ENCODE peak calls at places on chromosomes 3 and 15, in seven cellular contexts. I is IMR-90, E is H9, M is trophoblast cell, D is H1, S is neuronal stem cell, P is mesendoderm. W is an unnamed sample.
A peak's percentile ranks its signal among the peaks of the same experiment; 100 is the strongest.

GRCh38 chr15:38714309-38715072 is 149.9 kb upstream of the RASGRP1 start:
- DNase-seq in I (peak; percentile 96), E (no peak), M (peak; percentile 79), D (no peak), S (no peak), P (no peak), W (peak; percentile 94)

GRCh38 chr15:61115241-61115640 is 113.9 kb downstream of the RORA start:
- DNase-seq in I (peak; percentile 2), E (no peak), M (no peak), D (no peak), S (no peak), P (no peak), W (no peak)

GRCh38 chr3:183310936-183311335 is 57.9 kb downstream of the B3GNT5 start:
- DNase-seq in I (no peak), E (no peak), M (no peak), D (no peak), S (no peak), P (no peak), W (no peak)

GRCh38 chr3:37290551-37290950 is 116.2 kb upstream of the LRRFIP2 start:
- DNase-seq in I (peak; percentile 75), E (no peak), M (no peak), D (no peak), S (no peak), P (peak; percentile 80), W (peak; percentile 46)

GRCh38 chr3:139338405-139338804 is 5.4 kb upstream of the MRPS22 start:
- DNase-seq in I (no peak), E (no peak), M (no peak), D (no peak), S (no peak), P (no peak), W (no peak)

GRCh38 chr3:170740726-170741591 is 129.0 kb downstream of the RPL22L1 start:
- DNase-seq in I (peak; percentile 72), E (no peak), M (peak; percentile 85), D (no peak), S (no peak), P (no peak), W (peak; percentile 81)

GRCh38 chr3:124557433-124558232 is 172.6 kb upstream of the UMPS start:
- DNase-seq in I (peak; percentile 71), E (no peak), M (peak; percentile 57), D (no peak), S (no peak), P (peak; percentile 50), W (peak; percentile 41)

GRCh38 chr3:149764302-149764701 is 12.0 kb upstream of the COMMD2 start:
- DNase-seq in I (no peak), E (no peak), M (no peak), D (no peak), S (no peak), P (no peak), W (no peak)

GRCh38 chr3:49715611-49716121 is 3.8 kb downstream of the AMIGO3 start:
- DNase-seq in I (no peak), E (peak; percentile 20), M (peak; percentile 40), D (no peak), S (no peak), P (no peak), W (no peak)

GRCh38 chr15:37028609-37029287 is 71.6 kb downstream of the MEIS2 start:
- DNase-seq in I (peak; percentile 42), E (no peak), M (peak; percentile 26), D (no peak), S (no peak), P (no peak), W (peak; percentile 67)

GRCh38 chr3:41808152-41808551 is 153.8 kb downstream of the ULK4 start:
- DNase-seq in I (peak; percentile 64), E (no peak), M (no peak), D (no peak), S (no peak), P (no peak), W (peak; percentile 69)

GRCh38 chr3:89851974-89852621 is 744.7 kb downstream of the EPHA3 start:
- DNase-seq in I (peak; percentile 14), E (peak; percentile 84), M (peak; percentile 17), D (peak; percentile 63), S (peak; percentile 67), P (peak; percentile 90), W (peak; percentile 60)

GRCh38 chr3:129139911-129140310 is 18.3 kb upstream of the RAB43 start:
- DNase-seq in I (no peak), E (no peak), M (no peak), D (no peak), S (no peak), P (no peak), W (no peak)

GRCh38 chr3:63096248-63097058 is 181.7 kb upstream of the SYNPR start:
- DNase-seq in I (no peak), E (peak; percentile 55), M (no peak), D (no peak), S (no peak), P (peak; percentile 24), W (no peak)

GRCh38 chr3:123046262-123046873 is 18.8 kb upstream of the SEMA5B start:
- DNase-seq in I (no peak), E (no peak), M (no peak), D (no peak), S (no peak), P (no peak), W (no peak)

GRCh38 chr15:101318147-101318809 is 23.2 kb upstream of the SNRPA1 start:
- DNase-seq in I (no peak), E (no peak), M (peak; percentile 95), D (no peak), S (no peak), P (no peak), W (no peak)

GRCh38 chr15:40269604-40270003 is 13.3 kb downstream of the ANKRD63 start:
- DNase-seq in I (no peak), E (no peak), M (no peak), D (no peak), S (no peak), P (no peak), W (no peak)

GRCh38 chr3:106611841-106612240 is 743.0 kb upstream of the CBLB start:
- DNase-seq in I (no peak), E (no peak), M (no peak), D (no peak), S (no peak), P (no peak), W (peak; percentile 29)

GRCh38 chr15:78103406-78104118 is 11.2 kb downstream of the SH2D7 start:
- DNase-seq in I (no peak), E (no peak), M (peak; percentile 74), D (no peak), S (no peak), P (no peak), W (no peak)

GRCh38 chr3:115958531-115958930 is 335.2 kb downstream of the GAP43 start:
- DNase-seq in I (no peak), E (no peak), M (no peak), D (no peak), S (no peak), P (no peak), W (no peak)

DNA sequence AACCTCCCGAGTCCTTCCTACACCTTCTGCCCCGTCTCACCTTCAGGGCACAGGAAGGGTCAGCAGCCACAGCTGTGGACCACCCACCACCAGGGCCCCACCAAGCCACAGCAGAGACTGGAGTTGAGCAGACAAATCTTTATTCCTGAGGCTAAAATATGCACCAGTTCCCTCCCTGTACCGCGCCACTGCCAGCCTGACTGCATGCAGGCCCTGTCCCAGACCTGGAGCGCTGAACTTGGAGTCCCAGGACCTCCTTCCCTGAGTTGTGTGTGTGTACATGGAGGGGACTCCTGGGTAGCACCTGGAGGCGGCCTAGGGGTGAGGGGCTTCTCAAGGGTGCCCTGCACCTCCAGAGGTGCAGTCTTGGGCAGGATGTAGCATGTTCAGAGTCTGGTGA is 4.0 kb upstream of the TMEM89 start:
- DNase-seq in I (no peak), E (no peak), M (no peak), D (no peak), S (no peak), P (no peak), W (no peak)
- H3K23ac ChIP-seq in I (no peak overlapping the region), E (no peak overlapping the region), M (no peak overlapping the region), D (no peak overlapping the region), S (no peak overlapping the region), P (no peak overlapping the region), W (no peak overlapping the region)

DNA sequence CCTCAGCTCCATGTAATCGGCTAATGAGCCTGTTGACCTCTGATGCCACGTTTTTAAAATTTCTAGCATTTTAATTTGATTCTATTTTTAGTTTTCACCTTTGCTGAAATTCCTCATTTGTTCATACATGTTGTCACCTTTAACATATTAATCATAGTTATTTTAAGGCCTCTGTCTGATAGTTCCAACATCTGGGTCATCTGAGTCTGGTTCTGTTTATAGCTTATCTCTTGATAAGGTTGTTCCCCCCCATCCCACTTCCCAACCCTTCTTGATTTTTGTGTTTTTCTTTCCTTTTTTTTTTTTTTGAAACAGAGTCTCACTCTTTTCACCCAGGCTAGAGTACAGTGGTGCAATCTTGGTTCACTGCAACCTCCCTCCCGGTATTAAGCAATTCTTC is 36.4 kb downstream of the MAP2K1 start:
- DNase-seq in I (no peak), E (no peak), M (peak; percentile 18), D (no peak), S (no peak), P (no peak), W (no peak)
- H3K23ac ChIP-seq in I (no peak overlapping the region), E (no peak overlapping the region), M (no peak overlapping the region), D (no peak overlapping the region), S (no peak overlapping the region), P (no peak overlapping the region), W (no peak overlapping the region)

DNA sequence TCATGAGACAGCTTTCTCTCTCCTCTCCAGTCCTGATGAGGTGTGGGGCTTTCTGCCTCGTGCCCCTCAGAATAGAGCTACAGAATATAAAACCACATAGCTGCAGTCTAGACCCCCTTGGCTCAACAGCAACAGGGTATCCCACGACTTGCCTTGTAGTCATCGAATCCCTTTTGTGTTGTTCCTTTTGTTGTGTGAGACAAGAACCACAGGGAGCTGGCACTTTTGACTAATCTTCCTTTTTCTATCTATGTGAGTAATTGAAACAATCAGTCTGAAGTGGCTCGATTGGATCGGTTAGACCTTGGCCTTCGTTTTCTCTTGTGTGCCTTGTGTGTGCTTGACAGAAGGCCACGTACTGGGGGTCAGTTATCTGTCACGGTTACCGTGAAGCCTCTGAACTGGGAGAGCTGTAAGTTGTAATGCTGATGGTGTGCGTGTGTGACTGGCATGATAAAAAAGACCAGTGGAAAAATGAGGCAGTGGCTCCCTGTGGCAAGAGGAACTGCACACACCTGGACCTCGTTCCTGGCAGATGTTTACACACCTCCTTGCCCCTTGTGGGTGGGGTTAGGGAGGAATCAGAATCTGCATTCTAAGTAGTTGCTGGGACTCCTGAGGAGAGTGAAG is 23.2 kb upstream of the IQCF6 start:
- DNase-seq in I (no peak), E (no peak), M (no peak), D (no peak), S (peak; percentile 31), P (peak; percentile 99), W (no peak)
- H3K23ac ChIP-seq in I (no peak overlapping the region), E (no peak overlapping the region), M (peak overlapping the region; percentile 7), D (no peak overlapping the region), S (no peak overlapping the region), P (no peak overlapping the region), W (no peak overlapping the region)

GRCh38 chr15:84982301-84982920 is 755 bp downstream of the PDE8A start:
- DNase-seq in I (peak; percentile 18), E (peak; percentile 48), M (peak; percentile 46), D (no peak), S (no peak), P (peak; percentile 52), W (peak; percentile 51)

GRCh38 chr15:84983299-84983698 is 1.6 kb downstream of the PDE8A start:
- DNase-seq in I (no peak), E (no peak), M (no peak), D (no peak), S (no peak), P (no peak), W (no peak)

GRCh38 chr15:84983711-84984110 is 2.1 kb downstream of the PDE8A start:
- DNase-seq in I (peak; percentile 23), E (no peak), M (no peak), D (no peak), S (no peak), P (no peak), W (no peak)

GRCh38 chr15:84987949-84988624 is 6.4 kb downstream of the PDE8A start:
- DNase-seq in I (no peak), E (no peak), M (peak; percentile 53), D (no peak), S (no peak), P (peak; percentile 66), W (no peak)

GRCh38 chr15:84985158-84985557 is 3.5 kb downstream of the PDE8A start:
- DNase-seq in I (peak; percentile 18), E (no peak), M (no peak), D (no peak), S (no peak), P (no peak), W (peak; percentile 41)
- H3K23ac ChIP-seq in I (peak overlapping the region; percentile 52), E (no peak overlapping the region), M (no peak overlapping the region), D (no peak overlapping the region), S (no peak overlapping the region), P (no peak overlapping the region), W (no peak overlapping the region)